ENCODE peak calls at places on chromosome 17, in six cellular contexts. P is mesendoderm, D is neuronal stem cell, X is IMR-90, C is H1, T is mesenchymal stem cell. A is an unnamed sample.

GRCh38 chr17:83100220-83100852 is 20.9 kb downstream of the METRNL start:
- DNase-seq in D (no peak), P (no peak), C (no peak), T (no peak), X (no peak), A (no peak)

GRCh38 chr17:48995871-48996695 is 1.1 kb upstream of the IGF2BP1 start:
- DNase-seq in T (peak; percentile 79), C (peak; percentile 89), P (peak; percentile 99), X (no peak), D (peak; percentile 93), A (peak; percentile 95)

GRCh38 chr17:73474370-73474988 is 162.7 kb upstream of the CDC42EP4 start:
- DNase-seq in D (no peak), C (no peak), T (peak; percentile 55), P (peak; percentile 69), X (peak; percentile 39), A (no peak)

GRCh38 chr17:50947844-50948514 is 81.8 kb upstream of the TOB1 start:
- DNase-seq in C (no peak), T (no peak), P (no peak), X (no peak), D (no peak), A (no peak)

GRCh38 chr17:6195123-6195522 is 124.9 kb downstream of the WSCD1 start:
- DNase-seq in C (no peak), D (no peak), X (no peak), T (no peak), P (no peak), A (no peak)

GRCh38 chr17:51722994-51723393 is 435.5 kb downstream of the CA10 start:
- DNase-seq in P (no peak), C (no peak), D (no peak), T (no peak), X (no peak), A (no peak)

GRCh38 chr17:62807812-62808575 is at the start of gene MARCHF10:
- DNase-seq in P (peak; percentile 42), C (no peak), D (peak; percentile 60), T (no peak), X (no peak), A (peak; percentile 80)

GRCh38 chr17:29004081-29004692 is 1.6 kb downstream of the SEZ6 start:
- DNase-seq in P (peak; percentile 66), D (no peak), X (peak; percentile 33), C (no peak), T (peak; percentile 33), A (no peak)

GRCh38 chr17:40545660-40546059 is 19.6 kb downstream of the CCR7 start:
- DNase-seq in C (no peak), P (no peak), T (no peak), X (no peak), D (no peak), A (peak; percentile 27)

GRCh38 chr17:4908711-4909496 is 6.0 kb upstream of the CHRNE start:
- DNase-seq in P (peak; percentile 98), X (peak; percentile 92), T (peak; percentile 95), C (peak; percentile 93), D (peak; percentile 71), A (peak; percentile 98)

GRCh38 chr17:3513305-3514035 is 37.7 kb downstream of the ASPA start:
- DNase-seq in P (no peak), C (no peak), X (no peak), T (no peak), D (no peak), A (no peak)
- H2BK5ac ChIP-seq in P (no peak overlapping the region), C (no peak overlapping the region), X (no peak overlapping the region), T (no peak overlapping the region), D (no peak overlapping the region), A (no peak overlapping the region)

GRCh38 chr17:57625511-57625910 is 119.6 kb downstream of the CCDC182 start:
- DNase-seq in P (no peak), T (no peak), D (no peak), C (no peak), X (no peak), A (no peak)

GRCh38 chr17:57626520-57627210 is 118.4 kb downstream of the CCDC182 start:
- DNase-seq in C (no peak), X (no peak), D (no peak), T (no peak), P (no peak), A (no peak)

GRCh38 chr17:57627591-57627990 is 117.5 kb downstream of the CCDC182 start:
- DNase-seq in C (no peak), T (no peak), X (no peak), D (no peak), P (no peak), A (no peak)

GRCh38 chr17:57624390-57624789 is 120.7 kb downstream of the CCDC182 start:
- DNase-seq in P (no peak), D (no peak), X (no peak), C (no peak), T (no peak), A (no peak)

DNA sequence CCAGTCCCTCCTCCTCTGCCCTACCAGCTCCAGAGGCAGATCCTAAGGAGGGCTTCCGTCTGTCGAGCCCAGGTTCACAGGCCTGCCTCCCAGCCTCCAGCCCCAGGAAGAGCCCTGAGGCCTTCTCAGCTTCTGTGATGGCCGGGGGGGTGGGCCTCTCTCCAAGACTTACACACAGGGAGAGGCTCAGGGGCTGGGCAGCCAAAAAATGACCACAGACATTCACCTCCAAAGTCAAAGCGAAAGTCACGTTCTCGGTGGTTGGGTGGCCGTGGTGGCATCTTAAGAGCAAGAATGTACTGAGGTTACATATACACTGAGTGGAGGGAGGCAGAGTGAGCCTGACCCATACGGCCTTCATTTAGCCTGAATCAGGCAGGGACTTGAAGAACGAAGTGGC is 119.1 kb downstream of the CCDC182 start:
- DNase-seq in C (no peak), X (no peak), D (no peak), T (no peak), P (no peak), A (no peak)
- H2BK15ac ChIP-seq in C (no peak overlapping the region), X (no peak overlapping the region), D (no peak overlapping the region), T (no peak overlapping the region), P (no peak overlapping the region), A (no peak overlapping the region)

DNA sequence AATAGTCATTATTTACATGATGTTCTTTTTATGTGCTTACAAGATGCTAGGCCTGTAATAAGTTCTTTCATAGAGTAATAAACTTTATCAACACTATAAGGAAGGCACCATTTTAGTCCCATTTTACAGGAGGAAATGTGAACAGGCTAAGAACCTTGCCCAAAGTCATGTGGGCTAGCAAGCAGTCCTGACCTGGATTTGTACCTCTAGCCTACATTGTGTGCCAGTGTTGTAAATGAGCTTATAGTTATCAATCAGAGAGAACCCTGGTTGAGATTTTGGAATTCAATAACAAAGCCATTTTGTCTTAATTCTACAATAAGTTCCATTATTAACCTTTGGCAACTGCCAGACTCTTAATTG is 6.7 kb upstream of the TBKBP1 start:
- DNase-seq in C (no peak), T (no peak), P (no peak), D (no peak), X (no peak), A (no peak)
- H2BK120ac ChIP-seq in C (no peak overlapping the region), T (no peak overlapping the region), P (no peak overlapping the region), D (no peak overlapping the region), X (no peak overlapping the region), A (no peak overlapping the region)

GRCh38 chr17:61040666-61041065 is 359.0 kb upstream of the TBX2 start:
- DNase-seq in D (no peak), C (no peak), P (no peak), X (no peak), T (no peak), A (no peak)
- H2BK5ac ChIP-seq in D (no peak overlapping the region), C (no peak overlapping the region), P (no peak overlapping the region), X (no peak overlapping the region), T (no peak overlapping the region), A (no peak overlapping the region)

DNA sequence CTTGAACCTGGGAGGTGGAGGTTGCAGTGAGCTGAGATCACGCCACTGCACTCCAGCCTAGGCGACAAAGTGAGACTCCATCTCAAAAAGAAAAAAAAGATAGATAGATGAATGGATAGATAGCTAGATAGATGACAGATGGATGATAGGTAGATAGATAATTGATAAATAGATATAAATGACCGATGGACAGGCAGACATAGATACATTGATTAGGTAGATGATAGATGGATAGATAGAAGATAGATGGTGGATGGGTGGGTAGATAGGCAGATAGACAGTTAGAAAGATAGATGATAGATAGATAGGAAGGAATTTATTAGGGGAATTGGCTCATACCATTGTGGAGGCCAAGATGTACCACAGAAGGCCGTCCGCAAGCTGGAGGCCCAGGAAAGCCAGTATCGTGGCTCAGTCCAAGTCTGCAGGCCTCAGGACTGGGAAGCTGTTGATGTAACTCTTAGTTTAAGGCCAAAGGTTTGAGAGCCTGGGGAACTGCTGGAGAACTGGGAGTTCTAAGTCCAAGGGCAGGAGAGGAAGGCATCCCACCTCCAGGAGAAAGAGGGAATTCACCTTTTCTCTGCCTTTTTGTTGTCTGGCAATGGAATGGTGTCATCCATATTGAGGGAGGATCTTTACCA is 156.1 kb downstream of the SEC14L1 start:
- DNase-seq in C (no peak), P (no peak), T (no peak), D (no peak), X (no peak), A (no peak)
- H2BK15ac ChIP-seq in C (no peak overlapping the region), P (no peak overlapping the region), T (peak overlapping the region; percentile 52), D (no peak overlapping the region), X (no peak overlapping the region), A (no peak overlapping the region)

GRCh38 chr17:45132302-45132568 is at the start of gene PLCD3:
- DNase-seq in P (no peak), D (no peak), C (no peak), X (no peak), T (no peak), A (no peak)
- H2BK120ac ChIP-seq in P (no peak within 1 kb of the TSS), D (no peak within 1 kb of the TSS), C (no peak within 1 kb of the TSS), X (peak within 1 kb of the TSS; percentile 37), T (peak within 1 kb of the TSS; percentile 87), A (no peak within 1 kb of the TSS)

DNA sequence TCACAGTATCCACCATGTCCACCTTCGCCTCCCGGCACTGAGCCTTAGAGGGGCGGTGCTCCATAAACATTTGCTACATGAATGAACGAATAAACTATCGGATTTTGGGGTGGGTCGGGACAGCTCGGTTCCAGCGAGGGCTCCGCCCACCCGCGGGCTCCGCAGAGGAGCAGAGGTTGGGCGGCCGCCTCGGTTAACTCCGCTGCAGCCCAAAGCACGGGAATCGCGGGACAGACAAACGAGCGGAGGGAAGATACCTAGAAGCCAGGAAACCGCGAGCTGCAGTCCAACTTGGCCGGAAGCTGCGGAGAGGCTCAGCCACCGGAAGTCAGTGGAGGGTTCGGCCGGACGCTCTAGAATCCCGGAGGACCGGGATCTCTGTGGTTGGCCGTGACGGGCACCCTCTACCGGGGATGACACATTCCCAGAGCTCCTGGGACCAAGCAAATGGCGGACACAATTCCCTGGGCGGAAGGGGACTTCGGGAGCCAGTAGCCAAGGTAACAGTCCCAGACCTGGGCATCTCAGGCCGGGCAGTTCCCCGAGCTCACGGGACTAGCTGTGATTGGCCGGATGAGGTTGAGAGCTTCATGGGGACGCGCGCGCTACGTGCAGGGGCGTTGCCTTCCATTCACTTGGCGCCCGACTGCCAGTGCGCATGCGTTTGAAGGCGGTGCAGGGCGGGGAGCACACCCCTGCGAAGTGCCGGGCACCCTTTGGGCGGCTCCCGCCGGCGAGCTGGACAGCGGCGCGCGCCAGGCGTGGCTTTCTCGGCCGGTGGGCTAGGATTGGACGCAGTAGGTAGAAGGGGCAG is 489 bp upstream of the MAPK7 start:
- DNase-seq in X (peak; percentile 99), C (peak; percentile 97), T (peak; percentile 99), P (peak; percentile 100), D (peak; percentile 99), A (peak; percentile 100)
- H2BK5ac ChIP-seq in X (peak overlapping the region; percentile 92), C (peak overlapping the region; percentile 55), T (peak overlapping the region; percentile 85), P (peak overlapping the region; percentile 57), D (peak overlapping the region; percentile 90), A (no peak overlapping the region)

DNA sequence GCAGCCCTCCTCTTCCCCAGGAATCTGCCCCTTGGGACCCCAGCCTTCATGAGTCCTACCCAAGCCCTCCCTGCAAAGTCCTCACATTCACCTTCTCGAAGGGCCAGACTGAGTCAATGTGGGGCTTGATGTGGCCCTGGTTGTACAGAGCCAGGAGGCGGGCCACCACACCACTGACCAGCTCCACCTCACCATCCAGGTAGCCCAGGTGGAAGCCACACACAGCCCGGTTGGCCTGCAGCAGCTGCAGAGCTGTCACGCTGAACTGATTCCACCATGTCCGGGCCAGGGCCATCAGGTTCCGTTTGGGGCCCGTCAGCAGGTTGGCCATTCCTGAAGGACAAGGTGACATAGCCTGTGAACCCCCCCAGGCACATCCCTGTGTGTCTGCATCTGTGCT is 6.0 kb downstream of the VAT1 start:
- DNase-seq in D (no peak), X (no peak), P (no peak), C (no peak), T (no peak), A (no peak)
- H2BK15ac ChIP-seq in D (no peak overlapping the region), X (no peak overlapping the region), P (no peak overlapping the region), C (no peak overlapping the region), T (no peak overlapping the region), A (no peak overlapping the region)

A was measured in H9.